ENCODE peak calls at places on chromosomes 1 and 21, in six cellular contexts. E, H, Q, P, F and Z are unnamed samples.
A peak's percentile ranks its signal among the peaks of the same experiment; 100 is the strongest.

GRCh38 chr1:241488739-241489138 is 30.8 kb downstream of the FH start:
- DNase-seq in E (no peak), H (no peak), Q (no peak), P (no peak), F (no peak), Z (no peak)

GRCh38 chr1:33852711-33853110 is 11.2 kb upstream of the HMGB4 start:
- DNase-seq in E (no peak), H (no peak), Q (no peak), P (no peak), F (no peak), Z (no peak)

GRCh38 chr1:248853668-248854375 is 5.1 kb downstream of the ZNF692 start:
- DNase-seq in E (peak; percentile 46), H (no peak), Q (no peak), P (no peak), F (peak; percentile 16), Z (no peak)

GRCh38 chr21:35594905-35595304 is 465.4 kb downstream of the SETD4 start:
- DNase-seq in E (no peak), H (no peak), Q (no peak), P (no peak), F (no peak), Z (no peak)

GRCh38 chr1:218371927-218372672 is 27.0 kb downstream of the TGFB2 start:
- DNase-seq in E (no peak), H (peak; percentile 48), Q (no peak), P (no peak), F (no peak), Z (no peak)

GRCh38 chr21:35933466-35933865 is 126.9 kb downstream of the SETD4 start:
- DNase-seq in E (peak; percentile 88), H (peak; percentile 70), Q (peak; percentile 26), P (peak; percentile 43), F (no peak), Z (peak; percentile 87)

GRCh38 chr1:213947200-213947775 is 40.5 kb upstream of the PROX1 start:
- DNase-seq in E (no peak), H (no peak), Q (no peak), P (no peak), F (peak; percentile 5), Z (no peak)

GRCh38 chr1:210505601-210506564 is 177.2 kb downstream of the HHAT start:
- DNase-seq in E (no peak), H (no peak), Q (no peak), P (no peak), F (no peak), Z (no peak)

GRCh38 chr1:204477036-204477740 is 17.4 kb downstream of the PIK3C2B start:
- DNase-seq in E (no peak), H (no peak), Q (no peak), P (no peak), F (peak; percentile 77), Z (no peak)

GRCh38 chr1:15761729-15762128 is 3.1 kb downstream of the FBLIM1 start:
- DNase-seq in E (no peak), H (no peak), Q (no peak), P (no peak), F (no peak), Z (no peak)

GRCh38 chr1:116667577-116668105 is at the start of gene IGSF3:
- DNase-seq in E (peak; percentile 69), H (peak; percentile 30), Q (peak; percentile 77), P (peak; percentile 82), F (peak; percentile 85), Z (peak; percentile 77)

GRCh38 chr1:115771847-115772457 is 3.4 kb upstream of the CASQ2 start:
- DNase-seq in E (peak; percentile 77), H (peak; percentile 69), Q (peak; percentile 74), P (peak; percentile 54), F (peak; percentile 71), Z (peak; percentile 84)

GRCh38 chr1:192488058-192488457 is 87.5 kb upstream of the RGS1 start:
- DNase-seq in E (no peak), H (no peak), Q (no peak), P (no peak), F (no peak), Z (no peak)

GRCh38 chr1:154730251-154730650 is 122.3 kb upstream of the ADAR start:
- DNase-seq in E (no peak), H (no peak), Q (peak; percentile 52), P (no peak), F (peak; percentile 34), Z (no peak)

GRCh38 chr1:165631403-165632151 is 543 bp downstream of the MGST3 start:
- DNase-seq in E (peak; percentile 78), H (peak; percentile 54), Q (peak; percentile 58), P (peak; percentile 42), F (no peak), Z (peak; percentile 72)

GRCh38 chr1:224198572-224198971 is 15.5 kb downstream of the DEGS1 start:
- DNase-seq in E (no peak), H (no peak), Q (no peak), P (no peak), F (no peak), Z (no peak)

GRCh38 chr1:23224721-23225648 is 7.7 kb upstream of the HTR1D start:
- DNase-seq in E (peak; percentile 58), H (no peak), Q (peak; percentile 78), P (peak; percentile 26), F (peak; percentile 98), Z (no peak)

GRCh38 chr1:226990133-226990716 is 50.1 kb downstream of the COQ8A start:
- DNase-seq in E (no peak), H (no peak), Q (no peak), P (no peak), F (peak; percentile 94), Z (no peak)

GRCh38 chr1:49102752-49103151 is 326.1 kb upstream of the BEND5 start:
- DNase-seq in E (no peak), H (no peak), Q (no peak), P (no peak), F (no peak), Z (no peak)

GRCh38 chr1:70072239-70072751 is 133.1 kb downstream of the LRRC40 start:
- DNase-seq in E (no peak), H (no peak), Q (no peak), P (no peak), F (no peak), Z (no peak)

GRCh38 chr1:14543191-14543849 is 55.2 kb upstream of the KAZN start:
- DNase-seq in E (no peak), H (no peak), Q (no peak), P (no peak), F (no peak), Z (no peak)

GRCh38 chr1:85224734-85225623 is 24.2 kb upstream of the SYDE2 start:
- DNase-seq in E (no peak), H (no peak), Q (peak; percentile 73), P (peak; percentile 20), F (peak; percentile 80), Z (no peak)

GRCh38 chr21:41228006-41228370 is 60.0 kb downstream of the BACE2 start:
- DNase-seq in E (no peak), H (no peak), Q (no peak), P (no peak), F (peak; percentile 97), Z (no peak)

GRCh38 chr1:59340411-59341307 is 43.8 kb downstream of the FGGY start:
- DNase-seq in E (no peak), H (no peak), Q (no peak), P (no peak), F (no peak), Z (no peak)

GRCh38 chr1:226223786-226224244 is 351 bp downstream of the MIXL1 start:
- DNase-seq in E (no peak), H (no peak), Q (no peak), P (no peak), F (peak; percentile 55), Z (no peak)

DNA sequence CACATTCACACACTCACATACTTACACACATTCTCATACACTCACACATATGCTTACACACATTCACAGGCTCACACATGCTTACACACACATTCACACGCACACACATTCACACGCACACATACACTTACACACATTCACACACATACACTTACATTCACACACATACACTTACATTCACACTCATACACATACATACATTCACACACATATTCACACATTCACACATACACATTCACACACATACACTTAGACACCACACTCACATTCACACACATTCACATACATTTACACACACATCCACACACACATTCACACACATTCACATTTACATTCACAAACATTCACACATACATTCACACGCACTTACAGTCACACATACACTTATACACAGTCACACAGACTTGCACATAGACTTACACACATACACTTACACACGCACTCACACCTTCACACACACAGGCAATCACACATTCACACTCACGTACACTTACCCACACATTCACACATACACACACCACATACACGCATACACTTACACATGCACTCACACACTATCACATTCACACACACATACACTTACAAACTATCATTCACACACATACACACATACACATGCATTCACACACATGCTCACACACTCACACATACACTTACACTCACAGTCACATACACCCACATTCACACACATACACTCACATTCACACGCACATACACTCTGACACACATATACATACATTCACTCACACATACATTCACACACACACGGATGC is 16.8 kb downstream of the PDE9A start:
- DNase-seq in E (no peak), H (no peak), Q (no peak), P (no peak), F (no peak), Z (no peak)
- H3K4me1 ChIP-seq in E (peaks cover 24% of the 10 kb centered on the region), H (peaks cover 28% of the 10 kb centered on the region), Q (no peaks in the 10 kb centered on the region), P (peaks cover 34% of the 10 kb centered on the region), F (no peaks in the 10 kb centered on the region), Z (no peaks in the 10 kb centered on the region)

GRCh38 chr21:44867999-44868700 is 5.3 kb downstream of the PTTG1IP start:
- DNase-seq in E (no peak), H (no peak), Q (no peak), P (no peak), F (no peak), Z (peak; percentile 52)

GRCh38 chr21:44867464-44867863 is 6.0 kb downstream of the PTTG1IP start:
- DNase-seq in E (no peak), H (no peak), Q (no peak), P (no peak), F (no peak), Z (peak; percentile 74)

GRCh38 chr21:44868707-44869106 is 4.8 kb downstream of the PTTG1IP start:
- DNase-seq in E (no peak), H (no peak), Q (no peak), P (no peak), F (no peak), Z (no peak)

GRCh38 chr21:44865561-44866280 is 7.8 kb downstream of the PTTG1IP start:
- DNase-seq in E (no peak), H (no peak), Q (no peak), P (no peak), F (peak; percentile 83), Z (peak; percentile 50)

GRCh38 chr21:44866780-44867179 is 6.7 kb downstream of the PTTG1IP start:
- DNase-seq in E (no peak), H (no peak), Q (no peak), P (no peak), F (no peak), Z (peak; percentile 31)
- H3K4me1 ChIP-seq in E (peaks cover 74% of the 10 kb centered on the region), H (peaks cover 59% of the 10 kb centered on the region), Q (peaks cover 51% of the 10 kb centered on the region), P (peaks cover 89% of the 10 kb centered on the region), F (peaks cover 25% of the 10 kb centered on the region), Z (peaks cover 4% of the 10 kb centered on the region)

GRCh38 chr21:43904316-43904925 is 39.4 kb downstream of the AGPAT3 start:
- DNase-seq in E (no peak), H (no peak), Q (no peak), P (no peak), F (no peak), Z (peak; percentile 57)
- H3K4me1 ChIP-seq in E (peaks cover 28% of the 10 kb centered on the region), H (no peaks in the 10 kb centered on the region), Q (no peaks in the 10 kb centered on the region), P (peaks cover 49% of the 10 kb centered on the region), F (no peaks in the 10 kb centered on the region), Z (no peaks in the 10 kb centered on the region)

DNA sequence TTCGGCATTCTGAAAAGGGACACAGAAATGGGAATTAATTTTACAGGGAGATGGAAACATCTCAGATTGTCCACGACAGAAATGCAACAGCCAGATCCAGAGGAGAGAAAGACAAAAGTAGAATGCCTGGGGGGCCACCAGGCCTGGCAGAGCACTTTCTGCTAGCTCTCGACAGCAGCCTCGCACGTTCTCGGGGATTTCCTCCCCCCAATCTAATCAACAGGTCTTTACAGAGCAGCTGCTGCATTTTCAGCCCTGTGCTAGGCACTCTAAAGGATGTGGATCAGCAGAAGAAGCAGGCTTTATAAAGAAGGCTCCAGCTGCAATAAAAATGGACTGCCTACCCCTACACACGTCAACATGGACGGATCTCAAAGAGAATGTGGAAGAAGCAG is 10.6 kb downstream of the CSRP1 start:
- DNase-seq in E (no peak), H (no peak), Q (no peak), P (no peak), F (no peak), Z (no peak)
- H3K4me1 ChIP-seq in E (peaks cover 90% of the 10 kb centered on the region), H (peaks cover 83% of the 10 kb centered on the region), Q (no peaks in the 10 kb centered on the region), P (peaks cover 98% of the 10 kb centered on the region), F (peaks cover 5% of the 10 kb centered on the region), Z (peaks cover 4% of the 10 kb centered on the region)